ENCODE peak calls at places on chromosomes 1 and 21, in four cellular contexts. One of them, this sample, is unnamed.

GRCh38 chr1:182484531-182485257 is 34.7 kb downstream of the RGSL1 start:
- DNase-seq in GM12878: peak
- DNase-seq in K562: no peak
- DNase-seq in HepG2: no peak
- DNase-seq in this sample: peak

GRCh38 chr1:205360166-205360565 is 3.4 kb upstream of the KLHDC8A start:
- DNase-seq in GM12878: no peak
- DNase-seq in K562: no peak
- DNase-seq in HepG2: no peak
- DNase-seq in this sample: no peak

GRCh38 chr1:163090321-163090945 is 21.3 kb downstream of the RGS4 start:
- DNase-seq in GM12878: no peak
- DNase-seq in K562: no peak
- DNase-seq in HepG2: no peak
- DNase-seq in this sample: no peak

GRCh38 chr1:235984041-235984820 is 80.7 kb downstream of the NID1 start:
- DNase-seq in GM12878: no peak
- DNase-seq in K562: no peak
- DNase-seq in HepG2: no peak
- DNase-seq in this sample: no peak

GRCh38 chr1:2194319-2194897 is at the start of gene FAAP20:
- DNase-seq in GM12878: no peak
- DNase-seq in K562: peak
- DNase-seq in HepG2: peak
- DNase-seq in this sample: peak

GRCh38 chr1:36835696-36836095 is 198.6 kb downstream of the GRIK3 start:
- DNase-seq in GM12878: no peak
- DNase-seq in K562: no peak
- DNase-seq in HepG2: no peak
- DNase-seq in this sample: no peak

GRCh38 chr21:42657676-42658319 is 4.4 kb downstream of the PDE9A start:
- DNase-seq in GM12878: no peak
- DNase-seq in K562: no peak
- DNase-seq in HepG2: no peak
- DNase-seq in this sample: no peak

GRCh38 chr1:226945106-226945857 is 5.2 kb downstream of the COQ8A start:
- DNase-seq in GM12878: no peak
- DNase-seq in K562: no peak
- DNase-seq in HepG2: peak
- DNase-seq in this sample: no peak

GRCh38 chr1:100322436-100323211 is 29.7 kb upstream of the CDC14A start:
- DNase-seq in GM12878: no peak
- DNase-seq in K562: no peak
- DNase-seq in HepG2: peak
- DNase-seq in this sample: no peak

GRCh38 chr1:183834568-183834967 is 29.6 kb downstream of the RGL1 start:
- DNase-seq in GM12878: no peak
- DNase-seq in K562: no peak
- DNase-seq in HepG2: no peak
- DNase-seq in this sample: no peak

GRCh38 chr1:184479435-184480202 is 92.8 kb downstream of the C1orf21 start:
- DNase-seq in GM12878: no peak
- DNase-seq in K562: no peak
- DNase-seq in HepG2: peak
- DNase-seq in this sample: no peak

GRCh38 chr1:202571719-202572339 is 138.4 kb downstream of the SYT2 start:
- DNase-seq in GM12878: no peak
- DNase-seq in K562: peak
- DNase-seq in HepG2: peak
- DNase-seq in this sample: peak

GRCh38 chr1:182330303-182330702 is 61.3 kb downstream of the GLUL start:
- DNase-seq in GM12878: no peak
- DNase-seq in K562: no peak
- DNase-seq in HepG2: no peak
- DNase-seq in this sample: no peak

GRCh38 chr1:156897078-156897825 is 3.7 kb downstream of the PEAR1 start:
- DNase-seq in GM12878: no peak
- DNase-seq in K562: no peak
- DNase-seq in HepG2: no peak
- DNase-seq in this sample: no peak

GRCh38 chr1:224042557-224043118 is 71.3 kb upstream of the FBXO28 start:
- DNase-seq in GM12878: no peak
- DNase-seq in K562: no peak
- DNase-seq in HepG2: no peak
- DNase-seq in this sample: peak

GRCh38 chr1:30058966-30059365 is 664.4 kb downstream of the MATN1 start:
- DNase-seq in GM12878: no peak
- DNase-seq in K562: no peak
- DNase-seq in HepG2: no peak
- DNase-seq in this sample: peak

GRCh38 chr1:25799758-25800537 is at the start of gene SELENON:
- DNase-seq in GM12878: no peak
- DNase-seq in K562: peak
- DNase-seq in HepG2: peak
- DNase-seq in this sample: peak

GRCh38 chr1:165443539-165444289 is 1.2 kb downstream of the RXRG start:
- DNase-seq in GM12878: no peak
- DNase-seq in K562: no peak
- DNase-seq in HepG2: no peak
- DNase-seq in this sample: no peak

GRCh38 chr21:42674351-42674940 is 21.0 kb downstream of the PDE9A start:
- DNase-seq in GM12878: no peak
- DNase-seq in K562: peak
- DNase-seq in HepG2: no peak
- DNase-seq in this sample: peak

GRCh38 chr1:88731475-88731874 is 47.4 kb downstream of the PKN2 start:
- DNase-seq in GM12878: no peak
- DNase-seq in K562: no peak
- DNase-seq in HepG2: no peak
- DNase-seq in this sample: no peak

GRCh38 chr1:182120411-182121258 is 59.1 kb upstream of the ZNF648 start:
- DNase-seq in GM12878: no peak
- DNase-seq in K562: no peak
- DNase-seq in HepG2: peak
- DNase-seq in this sample: peak

GRCh38 chr21:45982256-45982757 is 737 bp downstream of the COL6A1 start:
- DNase-seq in GM12878: no peak
- DNase-seq in K562: no peak
- DNase-seq in HepG2: no peak
- DNase-seq in this sample: no peak

GRCh38 chr1:204464174-204464573 is 30.4 kb downstream of the PIK3C2B start:
- DNase-seq in GM12878: no peak
- DNase-seq in K562: no peak
- DNase-seq in HepG2: no peak
- DNase-seq in this sample: no peak

GRCh38 chr1:44030606-44031050 is 634 bp downstream of the SLC6A9 start:
- DNase-seq in GM12878: no peak
- DNase-seq in K562: peak
- DNase-seq in HepG2: peak
- DNase-seq in this sample: peak

GRCh38 chr1:26138974-26139558 is 19.8 kb upstream of the FAM110D start:
- DNase-seq in GM12878: no peak
- DNase-seq in K562: no peak
- DNase-seq in HepG2: no peak
- DNase-seq in this sample: no peak

GRCh38 chr1:84740050-84740714 is 49.9 kb upstream of the SSX2IP start:
- DNase-seq in GM12878: no peak
- DNase-seq in K562: no peak
- DNase-seq in HepG2: no peak
- DNase-seq in this sample: no peak

GRCh38 chr1:34529935-34530859 is 224.7 kb upstream of the GJB5 start:
- DNase-seq in GM12878: peak
- DNase-seq in K562: no peak
- DNase-seq in HepG2: no peak
- DNase-seq in this sample: no peak

GRCh38 chr21:35738342-35738961 is 321.9 kb downstream of the SETD4 start:
- DNase-seq in GM12878: no peak
- DNase-seq in K562: no peak
- DNase-seq in HepG2: no peak
- DNase-seq in this sample: no peak

GRCh38 chr1:193019442-193020026 is 39.6 kb downstream of the UCHL5 start:
- DNase-seq in GM12878: no peak
- DNase-seq in K562: peak
- DNase-seq in HepG2: peak
- DNase-seq in this sample: no peak

GRCh38 chr1:209080170-209080781 is 503.2 kb upstream of the CAMK1G start:
- DNase-seq in GM12878: no peak
- DNase-seq in K562: no peak
- DNase-seq in HepG2: no peak
- DNase-seq in this sample: no peak

GRCh38 chr1:40185951-40186864 is 25.0 kb downstream of the RLF start:
- DNase-seq in GM12878: peak
- DNase-seq in K562: no peak
- DNase-seq in HepG2: no peak
- DNase-seq in this sample: no peak

DNA sequence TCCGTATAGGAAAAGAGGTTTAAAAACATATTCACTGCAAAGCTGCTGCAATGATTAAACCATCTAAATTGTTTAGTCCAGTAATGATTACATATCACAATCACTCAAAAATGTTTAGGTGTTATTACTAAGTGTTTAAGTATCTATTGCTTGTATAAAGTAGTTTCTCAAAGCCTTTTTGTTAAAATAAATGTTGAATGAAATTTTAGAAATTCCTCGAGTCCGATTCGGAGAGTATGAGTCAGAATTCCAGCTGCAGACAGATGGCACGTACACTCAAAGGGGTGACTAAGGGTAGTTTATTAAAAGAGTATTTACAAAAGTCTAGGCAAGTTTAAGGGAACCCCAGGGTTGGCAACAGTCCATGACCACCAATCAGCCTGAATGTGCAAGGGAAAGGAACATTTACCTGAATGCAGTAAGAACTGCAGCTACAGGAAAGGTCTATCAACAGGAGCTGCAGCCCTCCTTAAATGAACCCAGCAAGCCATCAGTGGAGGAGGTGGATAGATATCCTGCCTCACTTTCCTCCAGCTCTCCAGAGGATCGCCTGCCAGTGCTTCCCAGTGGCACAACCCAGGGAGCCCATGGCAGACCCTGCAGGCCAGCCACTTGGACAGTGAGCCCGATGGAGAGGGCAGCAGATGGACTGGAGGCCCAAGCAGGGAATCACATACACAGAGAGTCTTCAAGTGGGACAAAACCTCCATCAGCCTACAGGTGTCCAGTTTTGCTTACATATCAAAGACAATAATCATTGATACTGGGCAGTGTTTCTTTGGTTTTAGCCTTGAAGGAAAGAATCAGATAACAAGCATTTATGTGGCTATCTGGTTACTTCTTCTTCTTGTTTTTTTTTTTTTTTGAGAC is 92.1 kb upstream of the SLC44A3 start:
- DNase-seq in GM12878: no peak
- DNase-seq in K562: no peak
- DNase-seq in HepG2: peak
- DNase-seq in this sample: no peak
- TF ChIP-seq TARDBP in GM12878: no peak
- TF ChIP-seq TARDBP in K562: no peak
- TF ChIP-seq TARDBP in HepG2: no peak
- TF ChIP-seq TARDBP in this sample: no peak

GRCh38 chr1:173666646-173667045 is 3.0 kb downstream of the ANKRD45 start:
- DNase-seq in GM12878: no peak
- DNase-seq in K562: no peak
- DNase-seq in HepG2: no peak
- DNase-seq in this sample: no peak

GRCh38 chr1:173663159-173663558 is 6.5 kb downstream of the ANKRD45 start:
- DNase-seq in GM12878: no peak
- DNase-seq in K562: no peak
- DNase-seq in HepG2: no peak
- DNase-seq in this sample: no peak

GRCh38 chr1:173660306-173660705 is 9.3 kb downstream of the ANKRD45 start:
- DNase-seq in GM12878: no peak
- DNase-seq in K562: no peak
- DNase-seq in HepG2: no peak
- DNase-seq in this sample: no peak

GRCh38 chr1:173661763-173662162 is 7.9 kb downstream of the ANKRD45 start:
- DNase-seq in GM12878: no peak
- DNase-seq in K562: no peak
- DNase-seq in HepG2: no peak
- DNase-seq in this sample: no peak

DNA sequence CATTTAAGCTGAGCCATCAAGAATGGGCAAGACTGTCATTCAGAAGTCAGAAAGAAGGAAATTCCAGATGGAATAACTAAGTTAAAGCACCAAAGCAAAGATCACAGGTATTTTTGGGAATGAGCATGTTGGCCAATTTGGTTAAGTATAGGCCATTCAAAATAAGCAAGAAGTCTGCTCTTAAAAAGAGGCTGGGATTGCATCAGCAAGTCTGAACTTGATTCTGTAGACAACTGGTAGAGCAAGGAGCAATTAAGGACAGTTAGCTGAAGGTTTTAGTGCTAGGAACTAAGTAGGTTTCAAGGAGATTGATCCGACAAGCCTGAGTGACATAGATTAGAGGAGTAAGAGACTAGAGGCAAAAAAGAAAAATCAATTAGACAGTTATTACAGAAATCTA is 8.4 kb downstream of the ANKRD45 start:
- DNase-seq in GM12878: no peak
- DNase-seq in K562: no peak
- DNase-seq in HepG2: no peak
- DNase-seq in this sample: no peak
- TF ChIP-seq TARDBP in GM12878: no peak
- TF ChIP-seq TARDBP in K562: no peak
- TF ChIP-seq TARDBP in HepG2: no peak
- TF ChIP-seq TARDBP in this sample: no peak

GRCh38 chr1:155043793-155044192 is 7.3 kb upstream of the ADAM15 start:
- DNase-seq in GM12878: no peak
- DNase-seq in K562: no peak
- DNase-seq in HepG2: no peak
- DNase-seq in this sample: no peak
- TF ChIP-seq TARDBP in GM12878: no peak
- TF ChIP-seq TARDBP in K562: no peak
- TF ChIP-seq TARDBP in HepG2: no peak
- TF ChIP-seq TARDBP in this sample: no peak

DNA sequence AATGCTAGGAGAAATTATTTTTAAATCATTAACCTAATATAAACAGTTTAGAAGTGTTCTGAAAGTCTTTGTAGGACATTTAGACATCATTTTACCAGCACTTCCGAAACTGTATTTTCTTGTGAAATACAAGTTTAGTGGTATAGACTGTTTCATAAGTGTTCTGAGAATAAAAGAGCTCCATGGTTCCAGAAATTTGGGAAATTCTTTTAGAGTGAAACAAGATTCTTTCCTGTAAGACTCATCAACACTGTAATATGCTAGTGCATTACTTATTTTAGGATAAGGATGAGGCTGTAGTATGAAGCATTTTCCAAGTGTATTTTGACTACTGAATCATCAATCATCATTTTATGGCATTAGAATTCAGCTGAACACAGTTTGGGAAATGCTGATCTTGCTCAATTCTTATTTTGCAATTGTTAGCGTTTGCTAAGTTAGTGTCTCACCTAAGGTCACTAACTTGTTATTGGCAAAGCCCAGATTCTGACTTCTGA is 73.4 kb downstream of the CEP350 start:
- DNase-seq in GM12878: no peak
- DNase-seq in K562: no peak
- DNase-seq in HepG2: no peak
- DNase-seq in this sample: no peak
- TF ChIP-seq TARDBP in GM12878: no peak
- TF ChIP-seq TARDBP in K562: no peak
- TF ChIP-seq TARDBP in HepG2: no peak
- TF ChIP-seq TARDBP in this sample: no peak

This sample was measured in HEK293T.